ENCODE peak calls at places on chromosomes 5 and 9, in six cellular contexts. One of them, this sample, is unnamed.

GRCh38 chr5:39411051-39411450 is 13.7 kb downstream of the DAB2 start:
- DNase-seq in CD8-positive, alpha-beta T cell: no peak
- DNase-seq in heart left ventricle: no peak
- DNase-seq in tibial nerve: no peak
- DNase-seq in SJSA1: peak
- DNase-seq in HepG2: no peak
- DNase-seq in this sample: no peak

GRCh38 chr9:36479086-36479485 is 79.0 kb upstream of the RNF38 start:
- DNase-seq in CD8-positive, alpha-beta T cell: no peak
- DNase-seq in heart left ventricle: no peak
- DNase-seq in tibial nerve: no peak
- DNase-seq in SJSA1: no peak
- DNase-seq in HepG2: no peak
- DNase-seq in this sample: no peak

GRCh38 chr5:137304227-137304874 is 194.8 kb downstream of the SPOCK1 start:
- DNase-seq in CD8-positive, alpha-beta T cell: no peak
- DNase-seq in heart left ventricle: no peak
- DNase-seq in tibial nerve: no peak
- DNase-seq in SJSA1: no peak
- DNase-seq in HepG2: no peak
- DNase-seq in this sample: peak

GRCh38 chr9:84843175-84843824 is 173.8 kb downstream of the NTRK2 start:
- DNase-seq in CD8-positive, alpha-beta T cell: no peak
- DNase-seq in heart left ventricle: no peak
- DNase-seq in tibial nerve: no peak
- DNase-seq in SJSA1: no peak
- DNase-seq in HepG2: no peak
- DNase-seq in this sample: no peak

GRCh38 chr5:152246401-152246800 is 158.7 kb downstream of the NMUR2 start:
- DNase-seq in CD8-positive, alpha-beta T cell: no peak
- DNase-seq in heart left ventricle: no peak
- DNase-seq in tibial nerve: no peak
- DNase-seq in SJSA1: peak
- DNase-seq in HepG2: peak
- DNase-seq in this sample: peak

GRCh38 chr9:28853487-28853886 is 1280.2 kb upstream of the C9orf72 start:
- DNase-seq in CD8-positive, alpha-beta T cell: no peak
- DNase-seq in heart left ventricle: no peak
- DNase-seq in tibial nerve: no peak
- DNase-seq in SJSA1: no peak
- DNase-seq in HepG2: no peak
- DNase-seq in this sample: no peak

GRCh38 chr9:84823426-84824271 is 154.1 kb downstream of the NTRK2 start:
- DNase-seq in CD8-positive, alpha-beta T cell: no peak
- DNase-seq in heart left ventricle: no peak
- DNase-seq in tibial nerve: no peak
- DNase-seq in SJSA1: no peak
- DNase-seq in HepG2: no peak
- DNase-seq in this sample: no peak

GRCh38 chr5:179974946-179975712 is 67.4 kb upstream of the TBC1D9B start:
- DNase-seq in CD8-positive, alpha-beta T cell: no peak
- DNase-seq in heart left ventricle: no peak
- DNase-seq in tibial nerve: no peak
- DNase-seq in SJSA1: peak
- DNase-seq in HepG2: peak
- DNase-seq in this sample: no peak

GRCh38 chr9:20623748-20624124 is 1.4 kb upstream of the MLLT3 start:
- DNase-seq in CD8-positive, alpha-beta T cell: no peak
- DNase-seq in heart left ventricle: no peak
- DNase-seq in tibial nerve: no peak
- DNase-seq in SJSA1: no peak
- DNase-seq in HepG2: no peak
- DNase-seq in this sample: no peak

GRCh38 chr9:84294551-84294950 is 46.0 kb downstream of the SLC28A3 start:
- DNase-seq in CD8-positive, alpha-beta T cell: no peak
- DNase-seq in heart left ventricle: no peak
- DNase-seq in tibial nerve: no peak
- DNase-seq in SJSA1: no peak
- DNase-seq in HepG2: no peak
- DNase-seq in this sample: no peak

GRCh38 chr9:9920425-9920824 is 692.4 kb downstream of the PTPRD start:
- DNase-seq in CD8-positive, alpha-beta T cell: no peak
- DNase-seq in heart left ventricle: no peak
- DNase-seq in tibial nerve: no peak
- DNase-seq in SJSA1: no peak
- DNase-seq in HepG2: no peak
- DNase-seq in this sample: no peak

GRCh38 chr9:92342825-92343488 is 17.2 kb downstream of the CENPP start:
- DNase-seq in CD8-positive, alpha-beta T cell: no peak
- DNase-seq in heart left ventricle: no peak
- DNase-seq in tibial nerve: no peak
- DNase-seq in SJSA1: no peak
- DNase-seq in HepG2: no peak
- DNase-seq in this sample: no peak

GRCh38 chr9:102497709-102498108 is 497.4 kb upstream of the CYLC2 start:
- DNase-seq in CD8-positive, alpha-beta T cell: no peak
- DNase-seq in heart left ventricle: no peak
- DNase-seq in tibial nerve: no peak
- DNase-seq in SJSA1: no peak
- DNase-seq in HepG2: no peak
- DNase-seq in this sample: no peak

GRCh38 chr5:125219710-125220109 is 473.3 kb upstream of the ZNF608 start:
- DNase-seq in CD8-positive, alpha-beta T cell: no peak
- DNase-seq in heart left ventricle: no peak
- DNase-seq in tibial nerve: no peak
- DNase-seq in SJSA1: no peak
- DNase-seq in HepG2: no peak
- DNase-seq in this sample: no peak

GRCh38 chr5:75412111-75412990 is 75.3 kb downstream of the HMGCR start:
- DNase-seq in CD8-positive, alpha-beta T cell: no peak
- DNase-seq in heart left ventricle: no peak
- DNase-seq in tibial nerve: no peak
- DNase-seq in SJSA1: peak
- DNase-seq in HepG2: no peak
- DNase-seq in this sample: no peak

GRCh38 chr5:55638455-55638854 is 73.7 kb downstream of the SLC38A9 start:
- DNase-seq in CD8-positive, alpha-beta T cell: no peak
- DNase-seq in heart left ventricle: no peak
- DNase-seq in tibial nerve: no peak
- DNase-seq in SJSA1: peak
- DNase-seq in HepG2: no peak
- DNase-seq in this sample: no peak

GRCh38 chr9:106025449-106025848 is 331.1 kb downstream of the TMEM38B start:
- DNase-seq in CD8-positive, alpha-beta T cell: no peak
- DNase-seq in heart left ventricle: peak
- DNase-seq in tibial nerve: no peak
- DNase-seq in SJSA1: no peak
- DNase-seq in HepG2: no peak
- DNase-seq in this sample: no peak

GRCh38 chr5:74632947-74633356 is 7.6 kb downstream of the ENC1 start:
- DNase-seq in CD8-positive, alpha-beta T cell: no peak
- DNase-seq in heart left ventricle: no peak
- DNase-seq in tibial nerve: no peak
- DNase-seq in SJSA1: peak
- DNase-seq in HepG2: peak
- DNase-seq in this sample: no peak

GRCh38 chr5:178467261-178468195 is 122.7 kb downstream of the COL23A1 start:
- DNase-seq in CD8-positive, alpha-beta T cell: peak
- DNase-seq in heart left ventricle: no peak
- DNase-seq in tibial nerve: no peak
- DNase-seq in SJSA1: no peak
- DNase-seq in HepG2: no peak
- DNase-seq in this sample: peak

GRCh38 chr5:168592014-168592368 is 12.8 kb upstream of the PANK3 start:
- DNase-seq in CD8-positive, alpha-beta T cell: no peak
- DNase-seq in heart left ventricle: no peak
- DNase-seq in tibial nerve: no peak
- DNase-seq in SJSA1: no peak
- DNase-seq in HepG2: peak
- DNase-seq in this sample: peak

GRCh38 chr5:52560366-52560765 is 227.3 kb upstream of the ITGA1 start:
- DNase-seq in CD8-positive, alpha-beta T cell: no peak
- DNase-seq in heart left ventricle: no peak
- DNase-seq in tibial nerve: no peak
- DNase-seq in SJSA1: no peak
- DNase-seq in HepG2: no peak
- DNase-seq in this sample: no peak

GRCh38 chr5:66621146-66621545 is 25.0 kb downstream of the MAST4 start:
- DNase-seq in CD8-positive, alpha-beta T cell: no peak
- DNase-seq in heart left ventricle: no peak
- DNase-seq in tibial nerve: no peak
- DNase-seq in SJSA1: peak
- DNase-seq in HepG2: no peak
- DNase-seq in this sample: no peak

GRCh38 chr5:132414634-132415377 is 45.3 kb downstream of the SLC22A5 start:
- DNase-seq in CD8-positive, alpha-beta T cell: no peak
- DNase-seq in heart left ventricle: no peak
- DNase-seq in tibial nerve: no peak
- DNase-seq in SJSA1: peak
- DNase-seq in HepG2: peak
- DNase-seq in this sample: no peak

GRCh38 chr5:113434889-113435288 is at the start of gene TSSK1B:
- DNase-seq in CD8-positive, alpha-beta T cell: no peak
- DNase-seq in heart left ventricle: no peak
- DNase-seq in tibial nerve: no peak
- DNase-seq in SJSA1: no peak
- DNase-seq in HepG2: no peak
- DNase-seq in this sample: no peak
- H3K27ac ChIP-seq in CD8-positive, alpha-beta T cell: no peak
- H3K27ac ChIP-seq in heart left ventricle: no peak
- H3K27ac ChIP-seq in tibial nerve: no peak
- H3K27ac ChIP-seq in SJSA1: no peak
- H3K27ac ChIP-seq in HepG2: no peak
- H3K27ac ChIP-seq in this sample: no peak

GRCh38 chr5:100903036-100903887 is at the start of gene ST8SIA4:
- DNase-seq in CD8-positive, alpha-beta T cell: peak
- DNase-seq in heart left ventricle: peak
- DNase-seq in tibial nerve: peak
- DNase-seq in SJSA1: no peak
- DNase-seq in HepG2: no peak
- DNase-seq in this sample: peak
- H3K4me3 ChIP-seq in CD8-positive, alpha-beta T cell: peak
- H3K4me3 ChIP-seq in heart left ventricle: peak
- H3K4me3 ChIP-seq in tibial nerve: peak
- H3K4me3 ChIP-seq in SJSA1: no peak
- H3K4me3 ChIP-seq in HepG2: no peak
- H3K4me3 ChIP-seq in this sample: peak

DNA sequence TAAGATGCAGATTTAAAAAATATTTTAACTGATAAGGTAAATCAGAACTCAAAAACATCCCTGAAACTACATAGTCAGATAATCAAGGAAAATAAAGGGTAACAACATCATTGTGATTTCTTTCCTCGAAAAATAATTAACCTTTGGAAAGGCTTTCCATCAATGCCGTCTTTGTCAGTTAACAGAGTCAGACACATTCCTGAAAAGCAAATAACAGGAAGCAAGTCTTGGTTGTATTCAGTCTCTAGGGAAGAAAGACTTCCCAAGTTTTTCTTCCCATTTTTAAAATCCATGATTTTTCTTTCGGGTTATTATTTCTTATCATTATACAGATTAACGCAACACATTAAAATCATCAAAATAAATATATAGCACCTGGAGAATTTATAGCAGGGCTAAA is 256.4 kb upstream of the CDH6 start:
- DNase-seq in CD8-positive, alpha-beta T cell: no peak
- DNase-seq in heart left ventricle: no peak
- DNase-seq in tibial nerve: no peak
- DNase-seq in SJSA1: no peak
- DNase-seq in HepG2: no peak
- DNase-seq in this sample: no peak
- H3K27ac ChIP-seq in CD8-positive, alpha-beta T cell: no peak
- H3K27ac ChIP-seq in heart left ventricle: no peak
- H3K27ac ChIP-seq in tibial nerve: no peak
- H3K27ac ChIP-seq in SJSA1: no peak
- H3K27ac ChIP-seq in HepG2: no peak
- H3K27ac ChIP-seq in this sample: no peak

GRCh38 chr9:34522091-34522887 is 501 bp downstream of the ENHO start:
- DNase-seq in CD8-positive, alpha-beta T cell: no peak
- DNase-seq in heart left ventricle: no peak
- DNase-seq in tibial nerve: no peak
- DNase-seq in SJSA1: no peak
- DNase-seq in HepG2: no peak
- DNase-seq in this sample: no peak
- H3K4me3 ChIP-seq in CD8-positive, alpha-beta T cell: peak
- H3K4me3 ChIP-seq in heart left ventricle: peak
- H3K4me3 ChIP-seq in tibial nerve: peak
- H3K4me3 ChIP-seq in SJSA1: peak
- H3K4me3 ChIP-seq in HepG2: peak
- H3K4me3 ChIP-seq in this sample: peak